ENCODE peak calls at places on chromosomes 6 and 20, in seven cellular contexts. X is tibial nerve, U is Panc1, S is colonic mucosa, H is foreskin fibroblast, N is heart right ventricle, E is fibroblast of mammary gland. I is an unnamed sample.

GRCh38 chr6:84696181-84696580 is 68.2 kb downstream of the TBX18 start:
- DNase-seq in E (no peak), U (no peak), H (no peak), X (no peak), S (no peak), N (no peak), I (no peak)

GRCh38 chr6:30678964-30679726 is 6.3 kb upstream of the DHX16 start:
- DNase-seq in H (peak), X (peak), U (no peak), E (peak), N (peak), S (peak), I (peak)

GRCh38 chr6:28353356-28353755 is 3.6 kb downstream of the ZKSCAN3 start:
- DNase-seq in N (no peak), H (no peak), S (no peak), E (no peak), U (no peak), X (no peak), I (no peak)

GRCh38 chr6:9581155-9581554 is 833.7 kb downstream of the TFAP2A start:
- DNase-seq in X (no peak), U (no peak), E (no peak), H (no peak), S (no peak), N (no peak), I (no peak)

GRCh38 chr20:37346232-37346525 is 239 bp downstream of the SRC start:
- DNase-seq in E (no peak), N (no peak), S (no peak), U (no peak), H (no peak), X (no peak), I (no peak)

GRCh38 chr6:73340048-73340447 is 14.0 kb downstream of the DPPA5 start:
- DNase-seq in X (no peak), S (no peak), N (no peak), E (no peak), H (peak), U (no peak), I (no peak)

GRCh38 chr20:25076731-25077609 is 5.0 kb downstream of the VSX1 start:
- DNase-seq in H (peak), N (no peak), E (peak), S (no peak), U (peak), X (no peak), I (peak)

GRCh38 chr20:36370991-36371390 is 64.9 kb downstream of the DLGAP4 start:
- DNase-seq in X (no peak), E (no peak), N (no peak), U (no peak), H (no peak), S (no peak), I (no peak)

GRCh38 chr20:32483351-32484220 is 101.5 kb downstream of the NOL4L start:
- DNase-seq in X (peak), N (peak), E (peak), S (peak), H (peak), U (no peak), I (peak)

GRCh38 chr6:68718379-68719073 is 83.4 kb downstream of the ADGRB3 start:
- DNase-seq in H (peak), U (no peak), X (no peak), S (no peak), N (peak), E (peak), I (no peak)

GRCh38 chr6:46062312-46062711 is 46.7 kb upstream of the CLIC5 start:
- DNase-seq in H (no peak), E (no peak), U (no peak), N (no peak), X (no peak), S (peak), I (no peak)

GRCh38 chr20:61525781-61526431 is 273.8 kb downstream of the CDH4 start:
- DNase-seq in H (peak), S (no peak), U (no peak), N (no peak), E (no peak), X (no peak), I (no peak)

GRCh38 chr6:3383525-3383924 is 73.3 kb downstream of the SLC22A23 start:
- DNase-seq in U (no peak), S (peak), E (peak), X (no peak), N (no peak), H (peak), I (no peak)

GRCh38 chr6:85464260-85464644 is 14.4 kb downstream of the NT5E start:
- DNase-seq in S (no peak), H (peak), N (no peak), E (peak), X (no peak), U (peak), I (no peak)

GRCh38 chr20:21026951-21027350 is 79.2 kb downstream of the LINC00237 start:
- DNase-seq in E (no peak), H (no peak), U (no peak), N (no peak), X (no peak), S (no peak), I (no peak)

GRCh38 chr6:35148167-35148741 is 7.1 kb upstream of the TCP11 start:
- DNase-seq in X (no peak), H (peak), E (peak), N (no peak), S (no peak), U (no peak), I (no peak)

GRCh38 chr6:112268628-112269027 is 14.3 kb upstream of the LAMA4 start:
- DNase-seq in U (no peak), S (no peak), H (no peak), N (no peak), X (no peak), E (no peak), I (no peak)

GRCh38 chr6:112270756-112271155 is 16.4 kb upstream of the LAMA4 start:
- DNase-seq in E (no peak), H (no peak), X (no peak), S (no peak), N (no peak), U (no peak), I (no peak)

GRCh38 chr6:112269979-112270378 is 15.6 kb upstream of the LAMA4 start:
- DNase-seq in E (no peak), S (no peak), U (no peak), X (no peak), H (no peak), N (no peak), I (no peak)

GRCh38 chr6:112268011-112268410 is 13.6 kb upstream of the LAMA4 start:
- DNase-seq in X (no peak), N (no peak), S (no peak), E (no peak), U (no peak), H (no peak), I (no peak)

GRCh38 chr6:112269165-112269564 is 14.8 kb upstream of the LAMA4 start:
- DNase-seq in X (no peak), N (peak), E (peak), S (no peak), H (no peak), U (no peak), I (no peak)
- TF ChIP-seq CTCF in X (peak), N (peak), E (peak), S (no peak), H (peak), U (peak), I (no peak)

GRCh38 chr20:51386586-51386985 is 155.9 kb downstream of the NFATC2 start:
- DNase-seq in X (no peak), E (no peak), S (no peak), H (no peak), N (no peak), U (no peak), I (no peak)
- H3K4me3 ChIP-seq in X (no peak), E (no peak), S (no peak), H (no peak), N (no peak), U (no peak), I (no peak)

GRCh38 chr6:36677059-36677749 is 1.3 kb upstream of the CDKN1A start:
- DNase-seq in E (no peak), H (no peak), X (no peak), U (no peak), N (no peak), S (no peak), I (no peak)

GRCh38 chr6:36679043-36679821 is 718 bp downstream of the CDKN1A start:
- DNase-seq in U (no peak), N (peak), X (peak), S (peak), E (peak), H (no peak), I (no peak)

GRCh38 chr6:36676142-36677058 is 2.1 kb upstream of the CDKN1A start:
- DNase-seq in N (no peak), H (no peak), U (no peak), X (no peak), S (no peak), E (peak), I (no peak)

GRCh38 chr6:36677753-36678487 is 594 bp upstream of the CDKN1A start:
- DNase-seq in H (no peak), U (no peak), N (no peak), X (no peak), E (no peak), S (peak), I (no peak)

GRCh38 chr6:36678488-36679042 is at the start of gene CDKN1A:
- DNase-seq in N (peak), X (peak), E (peak), S (peak), U (no peak), H (peak), I (peak)
- TF ChIP-seq CTCF in N (peak), X (peak), E (no peak), S (no peak), U (no peak), H (no peak), I (peak)

DNA sequence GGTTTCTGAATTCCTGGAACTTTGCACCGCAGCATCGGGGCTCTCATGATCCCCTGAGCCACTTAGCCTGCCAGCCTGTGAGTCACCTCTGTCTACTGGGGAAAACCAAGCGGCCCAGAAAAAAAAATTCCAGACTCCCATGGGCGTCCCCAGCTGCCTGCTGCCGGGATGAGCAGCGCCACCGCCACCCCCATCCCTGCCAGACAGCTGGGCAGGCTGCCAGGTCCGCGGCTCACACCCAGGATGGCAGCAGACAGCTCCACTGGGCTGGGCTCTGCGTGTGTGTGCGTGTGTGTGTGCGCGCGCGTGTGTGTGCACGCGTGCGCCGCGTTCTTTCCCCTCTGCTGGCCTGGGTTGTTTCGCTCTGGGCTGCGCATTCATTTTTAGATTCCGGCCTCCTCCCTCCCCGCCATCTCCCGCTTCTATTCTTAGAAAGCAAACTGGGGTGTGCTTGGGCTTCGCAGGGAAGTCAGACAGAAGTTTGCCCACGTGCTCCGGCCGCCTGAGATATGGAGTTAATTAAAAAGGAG is 38.9 kb upstream of the PMEPA1 start:
- DNase-seq in U (no peak), X (peak), N (peak), S (peak), E (peak), H (peak), I (peak)
- H3K4me3 ChIP-seq in U (peak), X (peak), N (peak), S (no peak), E (no peak), H (peak), I (peak)

GRCh38 chr20:6178537-6178936 is 55.7 kb upstream of the FERMT1 start:
- DNase-seq in X (no peak), N (peak), S (no peak), E (peak), U (peak), H (no peak), I (no peak)
- TF ChIP-seq CTCF in X (no peak), N (peak), S (no peak), E (peak), U (peak), H (peak), I (peak)

GRCh38 chr20:57322476-57322875 is 7.1 kb upstream of the SPO11 start:
- DNase-seq in U (no peak), E (no peak), H (no peak), N (no peak), X (no peak), S (peak), I (no peak)
- H3K4me3 ChIP-seq in U (no peak), E (no peak), H (no peak), N (no peak), X (no peak), S (no peak), I (no peak)

I was measured in dorsolateral prefrontal cortex.